ENCODE peak calls at places on chromosomes 16 and 17, in nine cellular contexts. V, W, P, T, R, A, Y, J and N are unnamed samples. For H3K4me1, the result is how much of the 10 kb centered on the place peaks cover.

GRCh38 chr16:53515811-53516210 is 12.8 kb upstream of the AKTIP start:
- DNase-seq in P (no peak), J (no peak), Y (no peak), V (no peak), W (no peak), A (no peak), R (no peak), T (no peak), N (no peak)

GRCh38 chr17:8618825-8619224 is 11.7 kb downstream of the MYH10 start:
- DNase-seq in T (peak), A (no peak), W (no peak), J (no peak), P (no peak), R (no peak), Y (no peak), V (no peak), N (no peak)

GRCh38 chr16:4772351-4772750 is 5.4 kb upstream of the ZNF500 start:
- DNase-seq in R (no peak), A (no peak), V (no peak), P (no peak), W (no peak), Y (no peak), T (no peak), J (no peak), N (no peak)

GRCh38 chr16:57194512-57194911 is 8.4 kb downstream of the RSPRY1 start:
- DNase-seq in W (no peak), V (no peak), J (peak), T (peak), Y (no peak), A (no peak), P (no peak), R (no peak), N (no peak)

GRCh38 chr17:81947189-81947588 is at the start of gene MYADML2:
- DNase-seq in T (no peak), R (no peak), W (no peak), J (no peak), Y (no peak), P (no peak), V (no peak), A (no peak), N (no peak)

GRCh38 chr16:17396762-17397498 is 73.8 kb downstream of the XYLT1 start:
- DNase-seq in R (peak), W (peak), A (peak), Y (no peak), P (peak), J (no peak), T (peak), V (peak), N (peak)

GRCh38 chr17:82754297-82755208 is 2.7 kb downstream of the TBCD start:
- DNase-seq in A (no peak), P (no peak), J (no peak), V (no peak), W (no peak), T (peak), Y (peak), R (peak), N (no peak)

GRCh38 chr17:49104511-49105074 is 28.0 kb upstream of the B4GALNT2 start:
- DNase-seq in W (no peak), J (no peak), T (peak), Y (no peak), A (no peak), R (no peak), P (no peak), V (no peak), N (no peak)

GRCh38 chr17:17913695-17914332 is 58.4 kb downstream of the TOM1L2 start:
- DNase-seq in J (peak), A (peak), Y (peak), P (peak), V (peak), T (peak), W (peak), R (peak), N (peak)

GRCh38 chr17:6786618-6787017 is 10.6 kb downstream of the FBXO39 start:
- DNase-seq in W (no peak), R (no peak), V (no peak), A (no peak), J (no peak), P (no peak), T (peak), Y (no peak), N (no peak)

GRCh38 chr16:87305505-87306391 is 11.4 kb downstream of the C16orf95 start:
- DNase-seq in R (no peak), V (no peak), W (no peak), P (no peak), Y (no peak), T (no peak), J (no peak), A (no peak), N (no peak)

GRCh38 chr17:29588561-29589411 is 662 bp downstream of the GIT1 start:
- DNase-seq in R (peak), P (peak), A (no peak), T (peak), W (no peak), J (peak), Y (no peak), V (peak), N (peak)
- H3K4me1 ChIP-seq in R (under half), P (under half), A (under half), T (under half), W (under half), J (half or more), Y (under half), V (half or more), N (under half)

DNA sequence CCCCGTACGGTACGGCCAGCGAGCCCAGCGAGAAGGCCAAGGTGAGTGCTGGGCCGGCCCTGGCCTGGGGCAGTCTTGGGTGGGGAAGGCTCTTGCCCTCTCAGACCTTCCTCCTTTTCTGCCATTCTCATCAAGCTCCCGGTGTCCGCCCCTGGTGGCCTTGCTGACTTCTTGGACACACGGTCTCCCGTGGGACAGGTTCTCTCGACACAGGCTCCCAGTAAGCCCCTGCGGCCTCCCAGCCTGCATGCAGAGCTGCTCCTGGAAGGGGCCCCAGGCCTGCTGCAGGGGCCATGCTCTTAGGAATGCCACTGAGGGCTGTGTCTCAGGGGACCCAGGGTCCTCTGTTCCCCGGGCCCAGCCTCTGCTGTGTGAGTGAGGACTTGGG is 17.6 kb downstream of the PRSS27 start:
- DNase-seq in P (no peak), J (no peak), W (no peak), A (no peak), Y (no peak), R (no peak), V (no peak), T (no peak), N (no peak)
- H3K4me1 ChIP-seq in P (under half), J (under half), W (under half), A (under half), Y (under half), R (under half), V (under half), T (under half), N (under half)

GRCh38 chr16:19879241-19879792 is 5.3 kb downstream of the GPRC5B start:
- DNase-seq in R (no peak), A (peak), J (no peak), T (peak), P (no peak), W (no peak), Y (peak), V (peak), N (no peak)
- H3K4me1 ChIP-seq in R (under half), A (under half), J (under half), T (under half), P (under half), W (under half), Y (under half), V (half or more), N (under half)

GRCh38 chr17:65028537-65028843 is 28.1 kb downstream of the GNA13 start:
- DNase-seq in R (no peak), V (no peak), P (no peak), T (no peak), Y (no peak), W (no peak), J (no peak), A (no peak), N (no peak)

GRCh38 chr17:65030618-65031017 is 25.9 kb downstream of the GNA13 start:
- DNase-seq in V (no peak), A (no peak), J (no peak), Y (no peak), W (no peak), R (no peak), P (no peak), T (no peak), N (no peak)

GRCh38 chr17:65025288-65025687 is 31.3 kb downstream of the GNA13 start:
- DNase-seq in P (no peak), Y (no peak), T (no peak), A (no peak), R (no peak), W (no peak), J (no peak), V (no peak), N (no peak)

GRCh38 chr17:65027305-65027704 is 29.2 kb downstream of the GNA13 start:
- DNase-seq in T (peak), A (no peak), V (no peak), W (no peak), P (no peak), R (no peak), J (peak), Y (peak), N (no peak)

DNA sequence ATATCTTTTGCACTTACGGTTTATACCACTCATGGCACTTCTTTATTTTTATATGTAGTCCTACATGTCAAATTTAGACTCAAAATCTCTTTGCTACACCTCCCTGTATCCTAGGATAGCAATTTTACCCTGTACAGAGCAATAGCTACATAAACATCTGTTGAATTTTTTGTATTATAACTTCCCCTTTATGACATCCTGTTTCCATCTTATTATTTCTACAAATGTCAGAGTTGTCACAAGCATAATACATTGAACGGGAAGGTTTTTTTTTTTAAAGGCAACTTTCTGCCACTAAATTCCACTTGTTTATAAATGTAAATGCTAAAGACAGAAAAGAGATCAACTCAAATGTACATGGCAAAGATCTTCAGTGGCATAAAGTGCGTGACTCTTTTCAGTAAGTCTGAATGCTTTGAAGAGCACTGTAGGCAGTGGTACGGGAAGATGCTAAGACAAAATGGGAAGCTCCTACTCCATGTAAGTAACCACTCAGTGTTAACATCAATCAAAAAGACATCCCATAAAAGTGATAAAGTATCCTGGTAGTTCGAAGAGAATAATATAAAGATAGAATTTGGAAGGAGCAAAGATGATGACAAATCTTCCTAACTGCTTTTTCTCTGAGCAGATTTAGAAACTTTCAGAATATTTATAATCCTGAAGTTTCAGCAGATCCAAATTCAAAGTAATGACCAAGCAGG is 26.8 kb downstream of the GNA13 start:
- DNase-seq in V (no peak), R (no peak), J (no peak), T (no peak), P (no peak), A (no peak), Y (no peak), W (no peak), N (no peak)
- H3K4me1 ChIP-seq in V (under half), R (under half), J (under half), T (under half), P (under half), A (under half), Y (under half), W (under half), N (under half)

GRCh38 chr16:10933865-10934264 is 8.4 kb downstream of the DEXI start:
- DNase-seq in A (peak), P (no peak), V (no peak), W (no peak), T (no peak), J (no peak), R (no peak), Y (no peak), N (no peak)
- H3K4me1 ChIP-seq in A (half or more), P (under half), V (half or more), W (under half), T (under half), J (under half), R (under half), Y (under half), N (under half)

DNA sequence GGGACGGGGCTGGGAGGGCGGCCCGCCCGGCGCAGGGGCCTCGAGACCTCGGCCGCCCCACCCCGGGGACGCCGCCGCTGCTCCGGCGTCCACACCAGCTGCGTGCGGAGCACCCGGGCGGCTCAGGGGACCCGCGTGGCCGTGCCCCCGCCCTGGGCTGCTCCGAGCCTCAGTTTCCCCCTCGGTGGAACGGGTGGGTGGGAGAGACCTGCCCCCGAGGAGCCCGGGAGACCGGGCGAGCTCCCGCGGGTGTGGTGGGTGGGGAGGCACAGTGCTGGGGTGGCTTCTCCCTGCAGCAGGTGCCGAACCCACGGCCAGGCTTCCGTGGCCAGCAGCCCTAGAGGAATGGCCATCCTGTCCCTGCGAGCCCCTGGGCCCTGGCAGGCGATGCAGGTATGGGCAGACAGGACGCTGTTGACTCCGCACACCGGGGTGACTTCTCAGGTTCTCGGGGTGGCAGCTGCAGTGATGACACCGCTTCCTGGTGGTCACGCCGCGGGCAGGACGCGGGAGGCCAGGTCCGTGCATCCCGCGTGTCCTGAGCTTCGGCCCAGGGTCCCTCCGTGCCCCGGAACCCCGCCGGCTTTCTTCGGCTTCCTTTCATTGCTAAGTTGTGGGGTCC is 677 bp downstream of the DEF8 start:
- DNase-seq in Y (no peak), V (no peak), R (no peak), T (no peak), W (no peak), P (no peak), A (no peak), J (no peak), N (peak)
- H3K4me1 ChIP-seq in Y (under half), V (under half), R (under half), T (under half), W (under half), P (under half), A (under half), J (under half), N (under half)

GRCh38 chr17:38885728-38886642 is 16.1 kb downstream of the LASP1 start:
- DNase-seq in J (no peak), P (no peak), A (no peak), W (no peak), Y (no peak), V (no peak), T (peak), R (no peak), N (no peak)

GRCh38 chr17:38886643-38887010 is 16.8 kb downstream of the LASP1 start:
- DNase-seq in V (no peak), A (no peak), P (no peak), Y (no peak), R (no peak), J (no peak), W (no peak), T (no peak), N (no peak)

GRCh38 chr17:38881600-38882191 is 11.8 kb downstream of the LASP1 start:
- DNase-seq in R (peak), V (peak), W (peak), T (peak), J (no peak), A (no peak), P (peak), Y (no peak), N (peak)

GRCh38 chr17:38885044-38885727 is 15.3 kb downstream of the LASP1 start:
- DNase-seq in V (no peak), Y (no peak), W (no peak), R (no peak), A (no peak), T (no peak), J (no peak), P (no peak), N (no peak)

GRCh38 chr17:38883592-38884526 is 14.0 kb downstream of the LASP1 start:
- DNase-seq in T (peak), R (no peak), P (no peak), V (peak), W (no peak), A (no peak), Y (no peak), J (no peak), N (no peak)
- H3K4me1 ChIP-seq in T (half or more), R (half or more), P (under half), V (half or more), W (under half), A (under half), Y (under half), J (half or more), N (under half)